ENCODE peak calls at places on chromosomes 5 and 9, in four cellular contexts. A is Peyer's patch, W is HL-60, R is left ventricle myocardium inferior. S is an unnamed sample.

GRCh38 chr5:54739371-54739770 is 221.8 kb downstream of the SNX18 start:
- DNase-seq in W (no peak), A (no peak), R (no peak), S (no peak)

GRCh38 chr5:179209359-179210150 is 135.7 kb downstream of the ADAMTS2 start:
- DNase-seq in A (no peak), W (no peak), R (no peak), S (no peak)

GRCh38 chr5:176507911-176508310 is 29.3 kb downstream of the RNF44 start:
- DNase-seq in R (no peak), W (no peak), A (no peak), S (no peak)

GRCh38 chr9:132725306-132725705 is 55.0 kb downstream of the GTF3C4 start:
- DNase-seq in A (no peak), R (no peak), W (no peak), S (no peak)

GRCh38 chr5:159758189-159758588 is 158.1 kb upstream of the ADRA1B start:
- DNase-seq in R (no peak), W (no peak), A (no peak), S (no peak)

GRCh38 chr9:94900222-94901018 is 173.9 kb downstream of the AOPEP start:
- DNase-seq in R (no peak), W (no peak), A (no peak), S (no peak)

GRCh38 chr5:138180183-138180782 is 1.4 kb downstream of the KIF20A start:
- DNase-seq in A (no peak), W (peak), R (no peak), S (peak)

GRCh38 chr9:135857843-135858242 is 49.5 kb downstream of the CAMSAP1 start:
- DNase-seq in W (no peak), A (no peak), R (no peak), S (no peak)

GRCh38 chr9:123425836-123426365 is 69.9 kb downstream of the CRB2 start:
- DNase-seq in A (no peak), R (no peak), W (no peak), S (no peak)

GRCh38 chr5:151591144-151591819 is at the start of gene FAT2:
- DNase-seq in W (no peak), R (no peak), A (no peak), S (no peak)

GRCh38 chr5:59300930-59301329 is 592.6 kb downstream of the PDE4D start:
- DNase-seq in W (no peak), A (no peak), R (no peak), S (no peak)

DNA sequence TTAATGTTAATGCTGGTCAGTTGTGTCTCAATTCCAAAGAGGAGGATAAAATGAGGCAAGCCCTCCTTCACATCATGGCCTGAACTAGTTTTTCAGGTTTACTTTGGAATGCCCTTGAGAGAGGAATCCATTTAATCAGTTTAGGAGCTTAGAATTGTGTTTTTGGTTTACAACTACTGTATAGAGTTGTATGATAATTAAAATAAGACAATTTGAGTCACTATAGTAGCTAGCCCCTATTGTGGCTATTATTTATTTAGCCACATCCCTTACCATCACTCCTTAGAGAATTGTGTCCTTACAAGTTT is 107.8 kb upstream of the PRLR start:
- DNase-seq in W (no peak), A (no peak), R (no peak), S (no peak)
- H3K4me3 ChIP-seq in W (no peak), A (no peak), R (no peak), S (no peak)

DNA sequence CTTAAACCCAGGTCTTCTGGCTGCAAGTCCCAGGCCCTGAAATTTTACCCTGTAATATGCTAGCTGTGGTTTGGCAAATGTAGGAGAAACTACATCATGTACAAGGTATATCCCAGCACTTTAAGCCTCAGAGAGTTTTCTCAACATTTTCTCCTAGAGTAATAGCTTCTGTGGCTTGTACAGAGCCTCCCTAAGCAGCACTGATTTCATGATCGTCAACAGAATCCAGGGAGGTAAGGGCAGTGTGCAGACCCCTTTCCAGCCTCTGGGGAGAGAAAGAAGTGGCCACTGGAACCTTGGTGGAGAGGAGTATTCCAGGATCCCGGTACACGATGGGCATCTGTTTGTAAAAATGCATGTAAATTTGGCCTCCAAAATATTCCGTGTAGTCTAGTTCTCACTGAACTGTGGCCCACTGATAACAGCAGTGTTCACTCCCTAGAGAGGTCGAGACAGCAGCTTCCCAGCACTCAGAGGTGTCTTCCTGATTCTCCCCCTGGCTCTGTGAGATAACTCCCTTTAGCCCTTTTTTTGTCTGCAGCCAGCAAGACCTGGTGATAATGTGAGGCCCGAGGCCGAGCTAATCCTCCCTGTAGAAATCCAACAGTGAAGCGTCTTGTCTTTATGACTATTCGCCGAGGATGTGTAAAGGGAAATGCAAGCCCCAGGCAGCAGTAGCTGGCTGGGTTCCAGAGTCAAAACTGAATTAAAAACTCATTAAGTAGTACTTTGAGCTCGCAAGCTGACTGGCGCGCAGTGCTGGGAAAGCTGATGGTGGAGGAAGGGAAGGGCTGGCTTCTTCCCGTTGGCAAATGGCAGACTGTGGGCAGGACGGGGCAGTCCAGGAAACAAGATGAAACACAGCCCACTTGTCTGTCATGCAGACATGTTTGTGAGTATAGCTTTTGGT is 59.0 kb downstream of the MAP1B start:
- DNase-seq in R (peak), A (no peak), W (no peak), S (no peak)
- H3K27ac ChIP-seq in R (peak), A (peak), W (no peak), S (peak)

DNA sequence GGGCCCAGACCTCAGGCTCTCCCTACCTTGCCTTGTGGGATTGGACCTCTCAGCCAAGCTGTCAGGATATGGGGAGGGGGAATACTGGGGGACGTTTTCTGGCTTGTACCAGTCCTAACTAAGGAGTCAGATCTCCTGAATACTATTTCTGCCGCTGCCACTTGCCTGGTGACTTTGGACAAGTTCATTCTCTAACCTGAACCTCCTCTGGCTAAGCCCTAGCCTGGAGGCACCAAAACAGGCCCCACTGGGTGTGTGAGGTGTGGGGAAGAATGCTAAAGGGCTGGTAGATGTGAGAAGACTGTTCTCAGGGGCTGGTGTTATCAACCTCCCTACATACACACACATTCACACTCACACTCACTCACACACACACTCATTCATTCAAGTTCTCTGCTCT is 1.1 kb downstream of the SLC6A7 start:
- DNase-seq in A (no peak), W (no peak), R (no peak), S (no peak)
- H3K4me3 ChIP-seq in A (no peak), W (no peak), R (no peak), S (no peak)

GRCh38 chr5:119080975-119081374 is 10.1 kb downstream of the DMXL1 start:
- DNase-seq in A (no peak), R (no peak), W (no peak), S (no peak)
- H3K27ac ChIP-seq in A (no peak), R (no peak), W (no peak), S (no peak)

GRCh38 chr5:173910215-173910614 is 22.1 kb downstream of the CPEB4 start:
- DNase-seq in A (no peak), W (no peak), R (no peak), S (no peak)
- H3K4me3 ChIP-seq in A (no peak), W (no peak), R (peak), S (no peak)

DNA sequence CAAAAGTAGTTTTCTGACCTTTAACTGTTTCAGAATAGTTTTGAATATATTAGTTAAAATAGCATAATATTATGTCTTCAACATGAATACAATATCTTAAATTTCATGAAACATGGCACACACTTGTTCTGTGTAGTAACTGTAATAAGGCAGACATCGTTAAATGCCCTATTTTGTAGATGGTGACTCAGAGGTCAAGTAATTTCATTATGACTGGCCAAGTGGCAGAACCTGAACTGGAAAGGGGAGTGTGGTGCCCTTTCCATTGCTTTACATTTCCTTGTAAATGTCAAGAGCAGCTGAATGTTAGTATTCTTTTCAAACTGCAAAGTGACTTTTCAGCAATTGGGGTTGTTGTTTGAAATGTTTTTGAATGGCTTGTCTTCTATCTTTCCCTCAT is 201.2 kb upstream of the CDKN2B start:
- DNase-seq in R (no peak), A (no peak), W (no peak), S (no peak)
- H3K27ac ChIP-seq in R (no peak), A (no peak), W (no peak), S (no peak)

GRCh38 chr5:135544666-135545045 is 8.9 kb upstream of the NEUROG1 start:
- DNase-seq in W (no peak), A (no peak), R (no peak), S (no peak)

GRCh38 chr5:135543151-135543818 is 7.5 kb upstream of the NEUROG1 start:
- DNase-seq in A (no peak), R (no peak), W (no peak), S (no peak)

GRCh38 chr5:135546912-135547311 is 11.1 kb upstream of the NEUROG1 start:
- DNase-seq in A (no peak), R (no peak), W (no peak), S (no peak)

GRCh38 chr5:135546014-135546413 is 10.2 kb upstream of the NEUROG1 start:
- DNase-seq in W (no peak), A (no peak), R (no peak), S (no peak)

GRCh38 chr5:135545115-135545514 is 9.4 kb upstream of the NEUROG1 start:
- DNase-seq in W (no peak), R (no peak), A (no peak), S (no peak)
- H3K4me3 ChIP-seq in W (no peak), R (peak), A (no peak), S (no peak)

GRCh38 chr5:126520593-126520953 is 74.4 kb downstream of the ALDH7A1 start:
- DNase-seq in W (no peak), A (no peak), R (no peak), S (no peak)
- H3K27ac ChIP-seq in W (no peak), A (peak), R (peak), S (no peak)

GRCh38 chr9:22039258-22039657 is 30.2 kb upstream of the CDKN2B start:
- DNase-seq in A (no peak), R (no peak), W (no peak), S (no peak)

GRCh38 chr9:22041792-22042191 is 32.7 kb upstream of the CDKN2B start:
- DNase-seq in A (no peak), W (no peak), R (no peak), S (no peak)

GRCh38 chr9:22037954-22038690 is 29.0 kb upstream of the CDKN2B start:
- DNase-seq in W (peak), A (no peak), R (no peak), S (peak)

GRCh38 chr9:22041329-22041728 is 32.2 kb upstream of the CDKN2B start:
- DNase-seq in W (no peak), R (no peak), A (no peak), S (no peak)

GRCh38 chr9:22040760-22041159 is 31.7 kb upstream of the CDKN2B start:
- DNase-seq in R (no peak), A (no peak), W (no peak), S (no peak)
- H3K4me3 ChIP-seq in R (no peak), A (no peak), W (no peak), S (no peak)

GRCh38 chr5:172640822-172641358 is at the start of gene NEURL1B:
- DNase-seq in W (peak), R (peak), A (no peak), S (no peak)
- H3K27ac ChIP-seq in W (no peak), R (peak), A (peak), S (no peak)